ENCODE peak calls at places on chromosomes 7 and 10, in nine cellular contexts. G is HCT116, L is body of pancreas, W is adrenal gland, Y is esophagus squamous epithelium, C is upper lobe of left lung, A is ovary, P is gastrocnemius medialis, B is sigmoid colon. O is an unnamed sample. For H3K4me1, the result is how much of the 10 kb centered on the place peaks cover.

GRCh38 chr10:122565766-122566206 is 5.2 kb downstream of the DMBT1 start:
- DNase-seq in G (peak), L (peak), W (peak), Y (no peak), C (no peak), A (peak), P (peak), B (peak), O (peak)

GRCh38 chr10:13660545-13660920 is 73.8 kb downstream of the PRPF18 start:
- DNase-seq in G (no peak), L (no peak), W (no peak), Y (no peak), C (no peak), A (no peak), P (no peak), B (no peak), O (no peak)

GRCh38 chr10:110392121-110392859 is 87.6 kb upstream of the SMNDC1 start:
- DNase-seq in G (no peak), L (no peak), W (no peak), Y (no peak), C (no peak), A (no peak), P (no peak), B (no peak), O (no peak)

GRCh38 chr7:91287685-91288084 is 23.5 kb downstream of the FZD1 start:
- DNase-seq in G (no peak), L (no peak), W (no peak), Y (no peak), C (no peak), A (peak), P (no peak), B (no peak), O (peak)

GRCh38 chr10:69065406-69066361 is 22.2 kb upstream of the SRGN start:
- DNase-seq in G (no peak), L (peak), W (no peak), Y (no peak), C (no peak), A (no peak), P (no peak), B (no peak), O (no peak)

GRCh38 chr7:141737118-141737835 is 881 bp upstream of the SSBP1 start:
- DNase-seq in G (no peak), L (peak), W (no peak), Y (no peak), C (no peak), A (no peak), P (no peak), B (no peak), O (peak)

GRCh38 chr10:124004372-124004928 is 88.9 kb downstream of the CHST15 start:
- DNase-seq in G (no peak), L (no peak), W (no peak), Y (no peak), C (no peak), A (peak), P (no peak), B (no peak), O (no peak)

GRCh38 chr10:132974886-132975881 is 32.8 kb upstream of the CFAP46 start:
- DNase-seq in G (no peak), L (no peak), W (no peak), Y (no peak), C (peak), A (peak), P (peak), B (peak), O (no peak)

GRCh38 chr7:82810558-82811259 is 352.0 kb downstream of the PCLO start:
- DNase-seq in G (peak), L (peak), W (no peak), Y (no peak), C (no peak), A (no peak), P (no peak), B (no peak), O (no peak)

GRCh38 chr7:138033241-138033640 is 31.4 kb upstream of the CREB3L2 start:
- DNase-seq in G (no peak), L (no peak), W (peak), Y (no peak), C (no peak), A (no peak), P (no peak), B (no peak), O (no peak)

GRCh38 chr7:5417106-5418071 is 6.2 kb downstream of the TNRC18 start:
- DNase-seq in G (no peak), L (peak), W (no peak), Y (no peak), C (no peak), A (no peak), P (no peak), B (no peak), O (no peak)

GRCh38 chr7:100072462-100072861 is 9.1 kb downstream of the ZNF3 start:
- DNase-seq in G (no peak), L (no peak), W (no peak), Y (no peak), C (no peak), A (no peak), P (no peak), B (peak), O (no peak)

GRCh38 chr7:100075418-100075817 is 6.1 kb downstream of the ZNF3 start:
- DNase-seq in G (no peak), L (no peak), W (no peak), Y (no peak), C (no peak), A (no peak), P (no peak), B (no peak), O (no peak)

GRCh38 chr7:100066953-100067352 is 14.6 kb downstream of the ZNF3 start:
- DNase-seq in G (no peak), L (no peak), W (no peak), Y (no peak), C (no peak), A (no peak), P (no peak), B (peak), O (no peak)

GRCh38 chr7:100069991-100070390 is 11.5 kb downstream of the ZNF3 start:
- DNase-seq in G (no peak), L (no peak), W (no peak), Y (no peak), C (no peak), A (no peak), P (no peak), B (peak), O (no peak)

DNA sequence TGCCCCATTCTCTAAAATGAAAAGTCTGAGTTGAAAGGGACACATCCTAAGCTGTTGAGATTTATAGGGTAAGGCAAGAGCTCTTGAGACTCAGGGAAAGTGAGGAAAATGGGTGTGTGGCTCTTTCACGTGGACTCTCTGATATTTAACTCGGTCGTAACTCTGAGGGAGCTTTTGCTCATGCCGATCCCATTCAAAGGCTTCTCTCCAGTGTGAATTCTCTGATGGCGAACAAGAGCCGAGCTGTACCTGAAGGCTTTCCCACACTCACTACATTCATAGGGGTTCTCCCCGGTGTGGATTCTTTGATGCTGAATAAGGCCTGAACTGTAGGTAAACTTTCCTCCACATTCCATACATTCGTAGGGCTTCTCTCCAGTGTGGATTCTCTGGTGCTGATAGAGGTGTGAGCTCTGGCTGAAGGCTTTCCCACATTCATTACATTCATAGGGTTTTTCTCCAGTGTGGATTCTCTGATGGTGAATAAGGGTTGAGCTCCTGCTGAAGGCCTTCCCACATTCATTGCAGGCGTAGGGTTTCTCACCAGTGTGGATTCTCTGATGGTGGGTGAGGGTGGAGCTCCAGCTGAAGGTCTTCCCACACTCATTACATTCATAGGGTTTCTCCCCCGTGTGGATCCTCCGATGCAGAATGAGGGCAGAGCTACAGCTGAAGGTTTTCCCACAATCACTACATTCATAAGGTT is 10.4 kb downstream of the ZNF3 start:
- DNase-seq in G (no peak), L (no peak), W (no peak), Y (no peak), C (no peak), A (no peak), P (no peak), B (no peak), O (no peak)
- H3K27ac ChIP-seq in G (no peak), L (no peak), W (no peak), Y (no peak), C (no peak), A (no peak), P (no peak), B (no peak), O (no peak)

GRCh38 chr7:42877852-42878251 is 34.0 kb downstream of the C7orf25 start:
- DNase-seq in G (no peak), L (no peak), W (no peak), Y (no peak), C (no peak), A (no peak), P (no peak), B (no peak), O (no peak)
- TF ChIP-seq POLR2A in G (no peak), L (no peak), W (no peak), Y (no peak), C (no peak), A (no peak), P (no peak), B (no peak), O (no peak)

GRCh38 chr7:988426-988911 is 5.5 kb downstream of the CYP2W1 start:
- DNase-seq in G (no peak), L (peak), W (no peak), Y (no peak), C (peak), A (peak), P (no peak), B (no peak), O (no peak)
- H3K4me1 ChIP-seq in G (under half), L (under half), W (under half), Y (under half), C (under half), A (under half), P (under half), B (under half), O (under half)

DNA sequence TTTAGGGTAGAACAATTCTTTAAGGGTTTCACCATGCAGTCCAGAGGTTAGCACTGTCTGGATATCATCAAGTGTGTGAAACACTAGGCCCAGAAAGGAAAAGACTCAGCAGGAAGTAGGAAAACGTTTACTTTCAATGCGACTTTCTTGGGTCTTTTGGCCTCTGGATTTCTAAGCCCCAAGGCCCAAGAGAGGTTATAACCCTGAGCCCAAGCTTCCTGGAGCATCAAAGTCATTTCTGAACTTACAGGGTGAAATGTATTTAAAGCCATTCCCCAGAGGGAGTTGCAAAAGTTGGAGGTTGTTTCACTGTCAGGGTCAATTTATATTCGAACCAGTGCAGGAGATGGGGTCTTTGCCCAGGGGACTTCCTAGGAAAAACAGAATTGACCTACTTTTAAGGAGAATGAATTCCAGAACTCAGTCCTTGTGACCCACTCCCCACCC is 157.9 kb downstream of the C7orf25 start:
- DNase-seq in G (no peak), L (no peak), W (no peak), Y (no peak), C (no peak), A (no peak), P (no peak), B (no peak), O (no peak)
- H3K27ac ChIP-seq in G (no peak), L (no peak), W (no peak), Y (peak), C (no peak), A (no peak), P (no peak), B (no peak), O (peak)

GRCh38 chr10:12042409-12042796 is 206 bp downstream of the UPF2 start:
- DNase-seq in G (no peak), L (no peak), W (no peak), Y (no peak), C (peak), A (peak), P (no peak), B (peak), O (no peak)

GRCh38 chr10:12042797-12043651 is at the start of gene UPF2:
- DNase-seq in G (peak), L (peak), W (peak), Y (peak), C (peak), A (peak), P (peak), B (peak), O (peak)

GRCh38 chr10:12045610-12046009 is 3.0 kb upstream of the UPF2 start:
- DNase-seq in G (no peak), L (no peak), W (no peak), Y (no peak), C (no peak), A (no peak), P (no peak), B (no peak), O (no peak)

GRCh38 chr10:12041766-12042408 is 722 bp downstream of the UPF2 start:
- DNase-seq in G (no peak), L (peak), W (peak), Y (no peak), C (no peak), A (no peak), P (peak), B (no peak), O (no peak)
- TF ChIP-seq POLR2A in G (no peak), L (peak), W (no peak), Y (no peak), C (no peak), A (no peak), P (no peak), B (no peak), O (no peak)

GRCh38 chr10:63699785-63700184 is 178.6 kb downstream of the REEP3 start:
- DNase-seq in G (no peak), L (peak), W (peak), Y (no peak), C (no peak), A (no peak), P (no peak), B (no peak), O (peak)

GRCh38 chr10:63698815-63699205 is 177.6 kb downstream of the REEP3 start:
- DNase-seq in G (no peak), L (no peak), W (no peak), Y (no peak), C (no peak), A (no peak), P (no peak), B (no peak), O (no peak)

GRCh38 chr10:63700209-63700934 is 179.2 kb downstream of the REEP3 start:
- DNase-seq in G (peak), L (peak), W (peak), Y (no peak), C (no peak), A (no peak), P (peak), B (no peak), O (peak)

GRCh38 chr10:63702107-63702506 is 180.9 kb downstream of the REEP3 start:
- DNase-seq in G (no peak), L (peak), W (no peak), Y (no peak), C (no peak), A (no peak), P (no peak), B (no peak), O (no peak)

GRCh38 chr10:63700935-63701263 is 179.7 kb downstream of the REEP3 start:
- DNase-seq in G (no peak), L (no peak), W (no peak), Y (no peak), C (no peak), A (no peak), P (no peak), B (no peak), O (no peak)
- H3K4me1 ChIP-seq in G (half or more), L (half or more), W (under half), Y (under half), C (under half), A (under half), P (under half), B (under half), O (under half)

GRCh38 chr10:113681533-113682470 is 2.1 kb downstream of the CASP7 start:
- DNase-seq in G (no peak), L (no peak), W (no peak), Y (no peak), C (no peak), A (no peak), P (no peak), B (no peak), O (no peak)

GRCh38 chr10:113680172-113681111 is 730 bp downstream of the CASP7 start:
- DNase-seq in G (no peak), L (peak), W (peak), Y (no peak), C (peak), A (peak), P (peak), B (peak), O (peak)

GRCh38 chr10:113683300-113683699 is 3.6 kb downstream of the CASP7 start:
- DNase-seq in G (no peak), L (no peak), W (no peak), Y (no peak), C (no peak), A (no peak), P (no peak), B (no peak), O (no peak)

GRCh38 chr10:113679463-113680171 is at the start of gene CASP7:
- DNase-seq in G (peak), L (peak), W (peak), Y (no peak), C (peak), A (peak), P (peak), B (peak), O (peak)
- H3K27ac ChIP-seq in G (peak), L (peak), W (peak), Y (peak), C (peak), A (peak), P (peak), B (peak), O (peak)

DNA sequence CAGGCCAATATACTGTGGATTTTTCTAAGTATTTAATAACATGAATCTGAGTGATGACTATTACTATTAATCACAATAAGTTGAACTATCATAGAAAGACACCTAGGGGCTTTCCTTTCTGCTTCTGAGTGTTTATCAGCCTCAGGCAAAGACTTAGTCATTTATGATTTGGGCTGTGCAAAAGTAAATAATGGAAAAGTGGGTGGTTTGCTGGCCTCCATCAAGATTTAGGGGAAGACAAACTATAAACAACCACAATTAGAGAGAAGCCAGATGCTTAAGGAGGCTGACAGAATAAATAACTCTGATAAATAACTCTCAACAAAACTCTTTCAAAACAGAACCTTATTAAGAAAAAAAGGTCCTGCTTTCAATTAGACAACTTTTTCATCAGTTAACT is 64.7 kb downstream of the MACC1 start:
- DNase-seq in G (no peak), L (no peak), W (no peak), Y (no peak), C (no peak), A (no peak), P (no peak), B (no peak), O (no peak)
- TF ChIP-seq POLR2A in G (no peak), L (no peak), W (no peak), Y (no peak), C (no peak), A (no peak), P (no peak), B (no peak), O (no peak)